ENCODE peak calls at places on chromosomes 11 and 22, in four cellular contexts. One of them, this sample, is unnamed.

GRCh38 chr11:11988099-11988651 is 20.3 kb downstream of the DKK3 start:
- DNase-seq in HT1080: peak
- DNase-seq in iris pigment epithelial cell: peak
- DNase-seq in fibroblast of gingiva: peak
- DNase-seq in this sample: no peak

GRCh38 chr22:29773233-29773632 is 6.1 kb downstream of the UQCR10 start:
- DNase-seq in HT1080: peak
- DNase-seq in iris pigment epithelial cell: peak
- DNase-seq in fibroblast of gingiva: no peak
- DNase-seq in this sample: no peak

GRCh38 chr22:21938071-21938822 is 14.4 kb downstream of the PPM1F start:
- DNase-seq in HT1080: peak
- DNase-seq in iris pigment epithelial cell: peak
- DNase-seq in fibroblast of gingiva: peak
- DNase-seq in this sample: peak

GRCh38 chr22:31753005-31753633 is 700 bp upstream of the DEPDC5 start:
- DNase-seq in HT1080: no peak
- DNase-seq in iris pigment epithelial cell: no peak
- DNase-seq in fibroblast of gingiva: no peak
- DNase-seq in this sample: no peak

GRCh38 chr11:61860054-61860903 is 31.1 kb downstream of the FADS3 start:
- DNase-seq in HT1080: peak
- DNase-seq in iris pigment epithelial cell: peak
- DNase-seq in fibroblast of gingiva: no peak
- DNase-seq in this sample: no peak

GRCh38 chr22:34410111-34410510 is 489.8 kb upstream of the LARGE1 start:
- DNase-seq in HT1080: no peak
- DNase-seq in iris pigment epithelial cell: no peak
- DNase-seq in fibroblast of gingiva: no peak
- DNase-seq in this sample: no peak

GRCh38 chr11:3043315-3043871 is 13.8 kb downstream of the CARS1 start:
- DNase-seq in HT1080: no peak
- DNase-seq in iris pigment epithelial cell: peak
- DNase-seq in fibroblast of gingiva: peak
- DNase-seq in this sample: no peak

GRCh38 chr11:107705027-107705426 is 6.8 kb downstream of the SLN start:
- DNase-seq in HT1080: peak
- DNase-seq in iris pigment epithelial cell: peak
- DNase-seq in fibroblast of gingiva: peak
- DNase-seq in this sample: peak